ENCODE peak calls at places on chromosomes 1 and 21, in ten cellular contexts. L is choroid plexus epithelial cell, V is AG10803, R is nephron progenitor cell, P is tibial artery, I is uterus, F is body of pancreas, J is right atrium auricular region, A is cardiac muscle cell, Y is lower leg skin. Q is an unnamed sample.

GRCh38 chr1:35886606-35887431 is 3.8 kb downstream of the AGO1 start:
- DNase-seq in L (peak), V (no peak), R (peak), P (no peak), I (no peak), F (no peak), J (no peak), A (peak), Y (no peak), Q (peak)

GRCh38 chr1:241531195-241532172 is 694 bp upstream of the KMO start:
- DNase-seq in L (peak), V (peak), R (peak), P (no peak), I (no peak), F (no peak), J (no peak), A (peak), Y (no peak), Q (peak)

GRCh38 chr1:22229374-22229773 is 86.5 kb upstream of the WNT4 start:
- DNase-seq in L (peak), V (no peak), R (no peak), P (no peak), I (no peak), F (no peak), J (no peak), A (no peak), Y (no peak), Q (no peak)

GRCh38 chr1:15406911-15407559 is 2.7 kb upstream of the EFHD2 start:
- DNase-seq in L (peak), V (peak), R (no peak), P (peak), I (peak), F (no peak), J (peak), A (no peak), Y (peak), Q (no peak)

GRCh38 chr1:203807211-203807610 is 11.8 kb downstream of the ZBED6 start:
- DNase-seq in L (peak), V (peak), R (no peak), P (no peak), I (no peak), F (no peak), J (no peak), A (no peak), Y (no peak), Q (no peak)

GRCh38 chr1:16065197-16065576 is 8.3 kb downstream of the FAM131C start:
- DNase-seq in L (no peak), V (no peak), R (no peak), P (no peak), I (no peak), F (no peak), J (no peak), A (no peak), Y (no peak), Q (no peak)

GRCh38 chr21:45264919-45265515 is 22.7 kb downstream of the POFUT2 start:
- DNase-seq in L (no peak), V (no peak), R (no peak), P (peak), I (no peak), F (no peak), J (peak), A (no peak), Y (no peak), Q (no peak)

GRCh38 chr1:115164484-115164883 is 75.2 kb upstream of the TSPAN2 start:
- DNase-seq in L (no peak), V (peak), R (no peak), P (peak), I (no peak), F (no peak), J (no peak), A (no peak), Y (no peak), Q (no peak)

GRCh38 chr21:45766501-45766900 is 123.0 kb downstream of the PCBP3 start:
- DNase-seq in L (no peak), V (no peak), R (no peak), P (no peak), I (no peak), F (no peak), J (no peak), A (no peak), Y (no peak), Q (no peak)

DNA sequence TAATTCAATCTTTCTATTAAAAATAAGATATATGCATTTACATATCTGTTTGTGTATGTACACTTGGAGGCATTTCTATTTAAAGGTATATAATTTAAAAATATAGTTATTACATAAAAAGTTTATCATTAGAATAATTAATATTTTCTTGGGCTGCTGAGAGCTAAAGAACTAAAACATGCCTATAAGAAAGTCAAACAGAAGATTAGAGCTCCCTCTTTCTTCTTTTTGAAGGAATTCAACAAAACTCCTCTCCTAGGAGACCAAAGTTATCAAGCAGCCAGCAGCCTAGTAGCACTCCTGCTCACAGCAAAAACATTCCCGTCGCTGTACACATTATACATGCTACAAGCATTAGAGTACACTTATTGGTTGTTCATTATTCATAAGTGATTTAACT is 216.5 kb downstream of the VAV3 start:
- DNase-seq in L (peak), V (peak), R (no peak), P (no peak), I (no peak), F (no peak), J (no peak), A (peak), Y (no peak), Q (no peak)
- TF ChIP-seq CTCF in L (peak), V (peak), R (peak), P (no peak), I (peak), F (no peak), J (no peak), A (peak), Y (no peak), Q (no peak)

GRCh38 chr1:7047866-7048265 is 262.6 kb downstream of the CAMTA1 start:
- DNase-seq in L (no peak), V (no peak), R (no peak), P (no peak), I (no peak), F (no peak), J (no peak), A (no peak), Y (no peak), Q (no peak)

GRCh38 chr1:7048395-7048794 is 263.1 kb downstream of the CAMTA1 start:
- DNase-seq in L (no peak), V (no peak), R (no peak), P (no peak), I (no peak), F (no peak), J (no peak), A (no peak), Y (no peak), Q (no peak)

GRCh38 chr1:7050751-7051665 is 265.8 kb downstream of the CAMTA1 start:
- DNase-seq in L (no peak), V (no peak), R (no peak), P (no peak), I (no peak), F (no peak), J (no peak), A (no peak), Y (no peak), Q (no peak)

GRCh38 chr1:7052701-7053100 is 267.4 kb downstream of the CAMTA1 start:
- DNase-seq in L (no peak), V (no peak), R (no peak), P (no peak), I (no peak), F (no peak), J (no peak), A (no peak), Y (no peak), Q (no peak)

DNA sequence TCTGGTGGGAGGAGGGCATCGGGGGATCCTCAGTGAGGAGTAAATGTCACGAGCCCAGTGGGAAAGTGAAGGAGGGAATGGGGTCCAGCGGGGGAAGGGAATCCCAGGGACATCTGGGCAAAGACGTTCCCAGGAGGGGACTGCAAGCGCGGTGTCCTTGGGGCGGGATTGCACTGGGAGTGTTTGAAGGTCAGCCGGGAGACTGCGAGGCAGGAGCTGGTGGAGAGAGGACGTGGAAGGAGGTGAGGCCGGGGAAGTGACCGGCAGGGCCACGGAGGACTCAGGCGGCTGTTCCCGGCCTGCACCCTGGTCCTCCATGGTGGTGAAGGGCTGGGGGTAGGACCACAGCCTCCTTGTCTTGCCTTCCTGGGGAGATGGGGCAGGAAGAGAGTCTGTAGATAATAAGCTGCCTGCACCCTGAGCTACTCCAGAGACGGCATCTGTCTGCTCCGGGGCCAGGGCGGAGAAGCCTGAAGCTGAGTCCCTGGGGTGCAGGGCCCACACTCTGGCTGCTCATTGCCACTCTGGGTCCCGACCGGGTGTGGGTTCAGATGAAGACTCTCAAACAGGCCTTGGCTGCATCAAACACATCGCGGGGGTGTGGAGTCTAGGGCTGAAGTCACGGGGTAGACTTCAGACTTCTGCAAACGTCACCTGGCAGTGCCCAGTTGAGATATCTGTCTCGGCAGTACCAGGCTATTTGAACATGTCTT is 264.8 kb downstream of the CAMTA1 start:
- DNase-seq in L (no peak), V (no peak), R (no peak), P (no peak), I (no peak), F (no peak), J (no peak), A (no peak), Y (no peak), Q (no peak)
- TF ChIP-seq CTCF in L (no peak), V (no peak), R (no peak), P (no peak), I (no peak), F (no peak), J (no peak), A (no peak), Y (no peak), Q (no peak)

DNA sequence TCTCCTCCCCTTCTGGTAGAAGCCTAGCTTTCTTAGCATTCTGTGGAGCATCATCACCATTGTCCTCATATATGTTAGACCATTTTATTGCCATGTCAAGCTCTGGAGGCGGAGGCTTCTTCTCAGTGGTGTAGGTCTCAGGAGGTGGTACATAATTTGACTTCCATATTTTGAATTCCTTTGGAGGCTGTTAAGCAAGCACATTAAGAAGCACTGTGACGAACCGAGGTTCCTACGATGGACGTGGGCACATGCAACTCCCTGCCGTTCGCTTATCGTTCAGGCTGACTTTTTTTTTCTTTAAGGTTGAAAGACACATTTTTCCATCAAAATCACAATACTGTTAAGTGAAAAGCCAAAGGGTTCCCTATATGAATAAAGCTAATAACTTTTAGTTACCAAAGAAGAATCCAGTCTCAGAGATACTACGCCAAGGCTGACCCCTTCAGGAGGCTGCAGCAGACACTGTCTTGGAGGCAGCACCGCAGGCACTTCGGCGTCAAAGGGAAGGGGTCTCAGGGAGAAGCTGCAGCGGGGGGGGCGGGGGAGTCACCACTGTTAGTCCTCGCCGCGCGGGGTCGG is 835 bp downstream of the C1orf52 start:
- DNase-seq in L (peak), V (peak), R (no peak), P (no peak), I (no peak), F (no peak), J (no peak), A (peak), Y (no peak), Q (no peak)
- TF ChIP-seq CTCF in L (peak), V (peak), R (no peak), P (no peak), I (no peak), F (no peak), J (no peak), A (no peak), Y (no peak), Q (no peak)

GRCh38 chr1:157170677-157171515 is 32.7 kb upstream of the ETV3 start:
- DNase-seq in L (peak), V (peak), R (peak), P (peak), I (no peak), F (peak), J (no peak), A (peak), Y (no peak), Q (no peak)
- TF ChIP-seq CTCF in L (peak), V (peak), R (peak), P (no peak), I (no peak), F (peak), J (no peak), A (peak), Y (no peak), Q (peak)

DNA sequence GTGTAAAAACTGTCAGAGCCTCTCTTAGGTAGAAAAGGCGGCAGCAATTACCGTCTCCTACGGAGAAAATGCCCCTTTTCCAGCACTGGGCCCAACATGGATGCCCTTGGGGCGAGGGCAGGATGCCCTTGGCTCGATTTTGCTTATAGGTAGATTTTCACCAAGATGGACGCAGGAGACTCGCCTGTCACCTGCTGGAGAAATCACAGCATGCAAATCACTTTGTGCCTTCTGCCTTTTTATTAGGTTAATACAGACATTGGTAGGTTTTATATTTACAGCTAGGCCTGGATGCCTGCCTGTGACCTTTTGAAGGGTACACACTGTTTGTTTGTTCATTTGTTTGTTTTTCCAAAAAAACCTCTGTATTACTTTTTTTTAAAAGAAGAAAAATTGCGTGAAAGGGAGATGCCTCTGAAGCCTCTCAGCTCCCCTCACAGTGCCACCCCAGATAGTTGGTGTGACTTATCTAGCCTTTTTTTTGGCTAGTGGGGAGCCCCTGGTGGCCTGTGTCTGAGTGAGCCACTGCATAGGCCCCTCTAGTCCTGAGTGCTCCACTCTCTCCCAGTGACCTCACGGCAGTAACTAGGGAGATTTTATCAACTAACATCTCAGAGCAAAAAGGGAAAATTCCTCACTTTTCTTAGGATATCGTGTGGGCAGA is 2.5 kb downstream of the ATP1B1 start:
- DNase-seq in L (no peak), V (no peak), R (no peak), P (no peak), I (no peak), F (peak), J (no peak), A (peak), Y (no peak), Q (peak)
- TF ChIP-seq CTCF in L (peak), V (peak), R (no peak), P (no peak), I (no peak), F (no peak), J (no peak), A (peak), Y (no peak), Q (peak)

DNA sequence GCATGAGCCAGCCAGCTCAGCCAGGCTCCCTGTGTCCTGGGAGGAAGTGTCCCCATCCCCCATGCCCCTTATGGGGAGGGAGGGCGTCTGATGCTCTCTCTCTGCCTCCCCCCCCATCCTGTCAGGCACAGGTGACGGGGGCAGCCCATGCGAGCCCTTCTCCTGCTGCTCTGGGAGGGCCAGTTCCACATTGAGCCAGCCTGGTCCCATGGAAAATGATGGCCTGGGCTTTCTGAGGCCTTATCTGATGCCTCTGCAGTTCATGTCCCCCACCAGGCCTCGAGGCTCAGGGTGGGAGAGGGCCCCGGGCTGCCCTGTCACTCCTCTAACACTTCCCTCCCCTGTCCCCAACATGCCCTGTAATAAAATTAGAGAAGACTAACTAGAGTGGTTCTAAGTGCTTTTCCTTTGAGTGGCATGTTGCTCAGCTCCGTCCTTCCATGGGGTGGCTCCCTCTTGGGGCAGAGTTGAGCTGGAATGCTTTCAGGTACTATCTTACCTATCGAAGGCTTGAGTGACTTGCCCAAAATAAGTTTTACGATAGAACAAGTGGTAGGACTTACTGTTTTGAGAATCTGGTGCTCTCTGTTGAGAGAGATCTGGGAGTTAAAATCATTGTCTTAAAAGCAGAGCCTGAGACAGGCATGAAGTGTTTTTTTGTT is 1.8 kb upstream of the MTFR1L start:
- DNase-seq in L (no peak), V (no peak), R (no peak), P (no peak), I (no peak), F (no peak), J (no peak), A (peak), Y (no peak), Q (no peak)
- TF ChIP-seq CTCF in L (peak), V (peak), R (no peak), P (no peak), I (no peak), F (no peak), J (no peak), A (peak), Y (no peak), Q (no peak)

GRCh38 chr1:166258017-166258416 is 91.2 kb upstream of the FAM78B start:
- DNase-seq in L (no peak), V (no peak), R (no peak), P (no peak), I (no peak), F (no peak), J (no peak), A (no peak), Y (no peak), Q (no peak)
- TF ChIP-seq CTCF in L (no peak), V (no peak), R (no peak), P (no peak), I (no peak), F (no peak), J (no peak), A (no peak), Y (no peak), Q (no peak)

GRCh38 chr1:59776960-59777852 is 37.5 kb upstream of the HOOK1 start:
- DNase-seq in L (peak), V (peak), R (no peak), P (no peak), I (no peak), F (no peak), J (no peak), A (no peak), Y (no peak), Q (no peak)
- TF ChIP-seq CTCF in L (peak), V (peak), R (no peak), P (no peak), I (no peak), F (no peak), J (no peak), A (peak), Y (no peak), Q (no peak)